ENCODE peak calls at places on chromosomes 2 and 18, in eight cellular contexts. One of them, this sample, is unnamed.

GRCh38 chr2:59074071-59074470 is 832.9 kb upstream of the FANCL start:
- DNase-seq in NB4: no peak
- DNase-seq in GM12878: no peak
- DNase-seq in K562: no peak
- DNase-seq in H1: no peak
- DNase-seq in HCT116: no peak
- DNase-seq in A549: no peak
- DNase-seq in HepG2: no peak
- DNase-seq in this sample: no peak

GRCh38 chr2:98932164-98932563 is 3.9 kb downstream of the CRACDL start:
- DNase-seq in NB4: no peak
- DNase-seq in A549: no peak
- DNase-seq in HCT116: no peak
- DNase-seq in K562: no peak
- DNase-seq in GM12878: no peak
- DNase-seq in H1: no peak
- DNase-seq in HepG2: no peak
- DNase-seq in this sample: no peak

GRCh38 chr2:239182981-239183791 is 217.6 kb downstream of the HDAC4 start:
- DNase-seq in A549: no peak
- DNase-seq in NB4: no peak
- DNase-seq in H1: no peak
- DNase-seq in HepG2: no peak
- DNase-seq in HCT116: no peak
- DNase-seq in K562: no peak
- DNase-seq in GM12878: no peak
- DNase-seq in this sample: no peak

GRCh38 chr2:188979119-188979729 is 5.1 kb downstream of the COL3A1 start:
- DNase-seq in A549: no peak
- DNase-seq in GM12878: no peak
- DNase-seq in K562: no peak
- DNase-seq in HepG2: no peak
- DNase-seq in HCT116: no peak
- DNase-seq in NB4: no peak
- DNase-seq in H1: no peak
- DNase-seq in this sample: no peak

GRCh38 chr2:198441246-198441645 is 636.9 kb downstream of the PLCL1 start:
- DNase-seq in NB4: no peak
- DNase-seq in GM12878: no peak
- DNase-seq in K562: no peak
- DNase-seq in HepG2: no peak
- DNase-seq in A549: no peak
- DNase-seq in HCT116: no peak
- DNase-seq in H1: no peak
- DNase-seq in this sample: no peak

GRCh38 chr18:55247032-55247431 is 287.8 kb upstream of the CCDC68 start:
- DNase-seq in HepG2: no peak
- DNase-seq in GM12878: no peak
- DNase-seq in H1: no peak
- DNase-seq in A549: no peak
- DNase-seq in K562: no peak
- DNase-seq in NB4: no peak
- DNase-seq in HCT116: no peak
- DNase-seq in this sample: no peak

GRCh38 chr2:72134997-72135800 is 12.5 kb downstream of the CYP26B1 start:
- DNase-seq in K562: no peak
- DNase-seq in NB4: no peak
- DNase-seq in H1: no peak
- DNase-seq in A549: no peak
- DNase-seq in HCT116: no peak
- DNase-seq in HepG2: no peak
- DNase-seq in GM12878: no peak
- DNase-seq in this sample: no peak

GRCh38 chr2:47652041-47652713 is 130.8 kb upstream of the MSH6 start:
- DNase-seq in H1: no peak
- DNase-seq in A549: no peak
- DNase-seq in GM12878: no peak
- DNase-seq in NB4: no peak
- DNase-seq in HepG2: no peak
- DNase-seq in HCT116: no peak
- DNase-seq in K562: no peak
- DNase-seq in this sample: no peak

GRCh38 chr2:241878007-241878970 is 8.8 kb downstream of the RTP5 start:
- DNase-seq in K562: peak; percentile 74
- DNase-seq in H1: peak; percentile 87
- DNase-seq in A549: peak; percentile 73
- DNase-seq in HepG2: peak; percentile 58
- DNase-seq in GM12878: no peak
- DNase-seq in NB4: peak; percentile 83
- DNase-seq in HCT116: no peak
- DNase-seq in this sample: peak; percentile 49

GRCh38 chr18:23646282-23646681 is 16.4 kb downstream of the ANKRD29 start:
- DNase-seq in HCT116: no peak
- DNase-seq in GM12878: no peak
- DNase-seq in K562: no peak
- DNase-seq in A549: no peak
- DNase-seq in H1: no peak
- DNase-seq in HepG2: no peak
- DNase-seq in NB4: no peak
- DNase-seq in this sample: no peak

GRCh38 chr2:30862054-30862651 is 54.9 kb upstream of the CAPN13 start:
- DNase-seq in NB4: peak; percentile 74
- DNase-seq in H1: peak; percentile 53
- DNase-seq in HepG2: peak; percentile 79
- DNase-seq in A549: peak; percentile 87
- DNase-seq in GM12878: no peak
- DNase-seq in K562: peak; percentile 57
- DNase-seq in HCT116: peak; percentile 55
- DNase-seq in this sample: peak; percentile 20

GRCh38 chr18:12121175-12122095 is 27.8 kb downstream of the ANKRD62 start:
- DNase-seq in H1: peak; percentile 69
- DNase-seq in HepG2: peak; percentile 16
- DNase-seq in A549: peak; percentile 17
- DNase-seq in HCT116: peak; percentile 7
- DNase-seq in K562: peak; percentile 25
- DNase-seq in NB4: peak; percentile 4
- DNase-seq in GM12878: no peak
- DNase-seq in this sample: peak; percentile 23

GRCh38 chr18:57780318-57781127 is 22.6 kb downstream of the ATP8B1 start:
- DNase-seq in HepG2: no peak
- DNase-seq in HCT116: no peak
- DNase-seq in K562: peak; percentile 37
- DNase-seq in A549: peak; percentile 54
- DNase-seq in H1: no peak
- DNase-seq in NB4: peak; percentile 73
- DNase-seq in GM12878: peak; percentile 17
- DNase-seq in this sample: peak; percentile 99

GRCh38 chr2:206011018-206011614 is 74.9 kb downstream of the INO80D start:
- DNase-seq in A549: no peak
- DNase-seq in NB4: no peak
- DNase-seq in HCT116: no peak
- DNase-seq in GM12878: no peak
- DNase-seq in K562: no peak
- DNase-seq in H1: no peak
- DNase-seq in HepG2: no peak
- DNase-seq in this sample: no peak

GRCh38 chr2:73156539-73157124 is 43.9 kb upstream of the RAB11FIP5 start:
- DNase-seq in HCT116: peak; percentile 31
- DNase-seq in H1: peak; percentile 89
- DNase-seq in HepG2: peak; percentile 62
- DNase-seq in K562: peak; percentile 48
- DNase-seq in GM12878: no peak
- DNase-seq in NB4: peak; percentile 67
- DNase-seq in A549: peak; percentile 69
- DNase-seq in this sample: peak; percentile 63

GRCh38 chr2:52387937-52388590 is 1356.1 kb upstream of the NRXN1 start:
- DNase-seq in HepG2: no peak
- DNase-seq in GM12878: no peak
- DNase-seq in NB4: no peak
- DNase-seq in HCT116: no peak
- DNase-seq in K562: no peak
- DNase-seq in A549: no peak
- DNase-seq in H1: no peak
- DNase-seq in this sample: no peak

GRCh38 chr2:211568439-211568838 is 970.2 kb downstream of the ERBB4 start:
- DNase-seq in HepG2: no peak
- DNase-seq in A549: no peak
- DNase-seq in NB4: no peak
- DNase-seq in K562: no peak
- DNase-seq in GM12878: no peak
- DNase-seq in HCT116: no peak
- DNase-seq in H1: no peak
- DNase-seq in this sample: no peak

GRCh38 chr18:63736856-63737255 is 34.1 kb downstream of the SERPINB11 start:
- DNase-seq in HCT116: peak; percentile 23
- DNase-seq in H1: no peak
- DNase-seq in GM12878: no peak
- DNase-seq in A549: peak; percentile 82
- DNase-seq in HepG2: no peak
- DNase-seq in K562: no peak
- DNase-seq in NB4: no peak
- DNase-seq in this sample: no peak

GRCh38 chr2:209973328-209973727 is 29.1 kb upstream of the RPE start:
- DNase-seq in HCT116: no peak
- DNase-seq in HepG2: no peak
- DNase-seq in H1: no peak
- DNase-seq in GM12878: no peak
- DNase-seq in A549: no peak
- DNase-seq in NB4: no peak
- DNase-seq in K562: no peak
- DNase-seq in this sample: no peak

GRCh38 chr2:45178854-45179253 is 169.6 kb upstream of the SIX2 start:
- DNase-seq in K562: no peak
- DNase-seq in A549: no peak
- DNase-seq in HCT116: no peak
- DNase-seq in H1: no peak
- DNase-seq in GM12878: no peak
- DNase-seq in HepG2: no peak
- DNase-seq in NB4: no peak
- DNase-seq in this sample: no peak
- TF ChIP-seq POLR2A in K562: no peak
- TF ChIP-seq POLR2A in A549: no peak
- TF ChIP-seq POLR2A in HCT116: no peak
- TF ChIP-seq POLR2A in H1: no peak
- TF ChIP-seq POLR2A in GM12878: no peak
- TF ChIP-seq POLR2A in HepG2: no peak
- TF ChIP-seq POLR2A in NB4: no peak
- TF ChIP-seq POLR2A in this sample: no peak

DNA sequence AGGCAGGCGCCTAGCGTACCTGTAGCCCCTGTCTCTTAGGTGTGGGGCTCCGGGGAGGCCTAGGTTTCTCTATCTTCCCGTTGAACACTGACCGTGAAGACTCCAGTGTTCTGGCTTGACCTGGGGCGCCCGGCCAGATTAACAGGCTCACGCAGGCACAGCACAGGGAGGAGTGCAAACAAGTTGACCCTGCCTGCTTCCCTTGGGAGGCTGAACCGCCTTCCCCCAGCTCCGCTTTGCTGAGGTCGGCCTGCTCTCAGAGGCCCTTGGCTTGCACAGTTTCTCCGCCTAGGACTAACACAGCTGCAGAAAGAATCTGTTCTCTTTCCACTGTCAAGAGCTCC is 567 bp downstream of the PCYOX1 start:
- DNase-seq in GM12878: no peak
- DNase-seq in NB4: peak; percentile 82
- DNase-seq in K562: peak; percentile 24
- DNase-seq in H1: peak; percentile 63
- DNase-seq in HCT116: no peak
- DNase-seq in HepG2: peak; percentile 41
- DNase-seq in A549: peak; percentile 34
- DNase-seq in this sample: no peak
- TF ChIP-seq MAX in GM12878: no peak
- TF ChIP-seq MAX in NB4: no peak
- TF ChIP-seq MAX in K562: no peak
- TF ChIP-seq MAX in H1: no peak
- TF ChIP-seq MAX in HCT116: no peak
- TF ChIP-seq MAX in HepG2: no peak
- TF ChIP-seq MAX in A549: no peak
- TF ChIP-seq MAX in this sample: no peak

GRCh38 chr2:70643715-70644114 is 90.1 kb upstream of the TGFA start:
- DNase-seq in A549: peak; percentile 68
- DNase-seq in HepG2: peak; percentile 27
- DNase-seq in H1: peak; percentile 82
- DNase-seq in K562: peak; percentile 61
- DNase-seq in NB4: peak; percentile 71
- DNase-seq in GM12878: no peak
- DNase-seq in HCT116: peak; percentile 42
- DNase-seq in this sample: peak; percentile 7

GRCh38 chr2:70645733-70646420 is 92.3 kb upstream of the TGFA start:
- DNase-seq in H1: no peak
- DNase-seq in HepG2: peak; percentile 17
- DNase-seq in HCT116: no peak
- DNase-seq in NB4: peak; percentile 53
- DNase-seq in K562: no peak
- DNase-seq in A549: peak; percentile 32
- DNase-seq in GM12878: no peak
- DNase-seq in this sample: no peak

GRCh38 chr2:70638561-70638960 is 84.9 kb upstream of the TGFA start:
- DNase-seq in HepG2: no peak
- DNase-seq in GM12878: no peak
- DNase-seq in H1: no peak
- DNase-seq in K562: no peak
- DNase-seq in NB4: no peak
- DNase-seq in A549: no peak
- DNase-seq in HCT116: no peak
- DNase-seq in this sample: no peak

GRCh38 chr2:70639841-70640448 is 86.3 kb upstream of the TGFA start:
- DNase-seq in H1: no peak
- DNase-seq in NB4: no peak
- DNase-seq in HepG2: no peak
- DNase-seq in K562: no peak
- DNase-seq in GM12878: no peak
- DNase-seq in HCT116: no peak
- DNase-seq in A549: no peak
- DNase-seq in this sample: no peak

GRCh38 chr2:70641263-70641784 is 87.7 kb upstream of the TGFA start:
- DNase-seq in A549: no peak
- DNase-seq in HCT116: no peak
- DNase-seq in NB4: no peak
- DNase-seq in H1: no peak
- DNase-seq in K562: no peak
- DNase-seq in HepG2: no peak
- DNase-seq in GM12878: no peak
- DNase-seq in this sample: no peak
- TF ChIP-seq POLR2A in A549: no peak
- TF ChIP-seq POLR2A in HCT116: no peak
- TF ChIP-seq POLR2A in NB4: no peak
- TF ChIP-seq POLR2A in H1: no peak
- TF ChIP-seq POLR2A in K562: no peak
- TF ChIP-seq POLR2A in HepG2: no peak
- TF ChIP-seq POLR2A in GM12878: no peak
- TF ChIP-seq POLR2A in this sample: no peak

DNA sequence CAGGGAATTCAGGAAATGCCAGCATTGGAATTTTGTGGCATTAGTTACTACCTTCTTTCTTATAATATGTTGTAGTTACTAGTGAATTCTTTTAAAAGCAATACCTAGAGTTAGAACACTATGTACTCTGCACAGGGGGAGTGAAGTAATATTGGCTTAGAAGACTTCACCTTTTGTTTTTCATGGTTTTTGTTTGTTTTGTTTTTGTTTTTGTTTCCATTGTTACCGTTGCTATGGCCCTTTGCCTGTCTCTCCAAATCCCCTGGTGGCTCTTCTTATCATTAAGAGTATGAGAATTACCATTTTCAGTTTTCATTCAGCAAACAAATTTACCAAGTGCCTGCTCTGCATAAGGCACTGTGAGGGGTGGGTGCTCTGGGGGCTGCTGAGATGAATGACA is 160.1 kb downstream of the HAUS1 start:
- DNase-seq in A549: peak; percentile 42
- DNase-seq in HCT116: peak; percentile 16
- DNase-seq in H1: no peak
- DNase-seq in NB4: no peak
- DNase-seq in K562: no peak
- DNase-seq in HepG2: peak; percentile 9
- DNase-seq in GM12878: no peak
- DNase-seq in this sample: peak; percentile 29
- TF ChIP-seq MAX in A549: no peak
- TF ChIP-seq MAX in HCT116: no peak
- TF ChIP-seq MAX in H1: no peak
- TF ChIP-seq MAX in NB4: no peak
- TF ChIP-seq MAX in K562: no peak
- TF ChIP-seq MAX in HepG2: no peak
- TF ChIP-seq MAX in GM12878: no peak
- TF ChIP-seq MAX in this sample: no peak